ENCODE peak calls at places on chromosome 5, in eight cellular contexts. One of them, this sample, is unnamed.

GRCh38 chr5:17167171-17167891 is 50.1 kb upstream of the BASP1 start:
- DNase-seq in AG20443: no peak
- DNase-seq in NCI-H1436: no peak
- DNase-seq in stimulated activated CD8-positive, alpha-beta memory T cell treated with anti-CD3 and anti-CD28 coated beads, Interleukin-12 subunit alpha, Interleukin-12 subunit beta, amount 100 ng/mL, for 1 hour: no peak
- DNase-seq in stomach: no peak
- DNase-seq in brain microvascular endothelial cell: no peak
- DNase-seq in choroid plexus epithelial cell: peak
- DNase-seq in HTR-8/SVneo: no peak
- DNase-seq in this sample: no peak

GRCh38 chr5:18393546-18393945 is 759.3 kb downstream of the TAF11L14 start:
- DNase-seq in stomach: no peak
- DNase-seq in brain microvascular endothelial cell: no peak
- DNase-seq in choroid plexus epithelial cell: no peak
- DNase-seq in stimulated activated CD8-positive, alpha-beta memory T cell treated with anti-CD3 and anti-CD28 coated beads, Interleukin-12 subunit alpha, Interleukin-12 subunit beta, amount 100 ng/mL, for 1 hour: no peak
- DNase-seq in NCI-H1436: no peak
- DNase-seq in AG20443: no peak
- DNase-seq in HTR-8/SVneo: no peak
- DNase-seq in this sample: no peak

GRCh38 chr5:55636711-55637110 is 75.4 kb downstream of the SLC38A9 start:
- DNase-seq in NCI-H1436: no peak
- DNase-seq in choroid plexus epithelial cell: peak
- DNase-seq in HTR-8/SVneo: no peak
- DNase-seq in AG20443: peak
- DNase-seq in stimulated activated CD8-positive, alpha-beta memory T cell treated with anti-CD3 and anti-CD28 coated beads, Interleukin-12 subunit alpha, Interleukin-12 subunit beta, amount 100 ng/mL, for 1 hour: no peak
- DNase-seq in brain microvascular endothelial cell: no peak
- DNase-seq in stomach: no peak
- DNase-seq in this sample: peak

GRCh38 chr5:128154943-128155342 is 71.4 kb downstream of the SLC12A2 start:
- DNase-seq in stomach: no peak
- DNase-seq in AG20443: peak
- DNase-seq in stimulated activated CD8-positive, alpha-beta memory T cell treated with anti-CD3 and anti-CD28 coated beads, Interleukin-12 subunit alpha, Interleukin-12 subunit beta, amount 100 ng/mL, for 1 hour: no peak
- DNase-seq in NCI-H1436: no peak
- DNase-seq in choroid plexus epithelial cell: peak
- DNase-seq in brain microvascular endothelial cell: no peak
- DNase-seq in HTR-8/SVneo: no peak
- DNase-seq in this sample: peak

GRCh38 chr5:81827522-81827921 is 76.6 kb upstream of the SSBP2 start:
- DNase-seq in AG20443: no peak
- DNase-seq in stomach: no peak
- DNase-seq in HTR-8/SVneo: no peak
- DNase-seq in stimulated activated CD8-positive, alpha-beta memory T cell treated with anti-CD3 and anti-CD28 coated beads, Interleukin-12 subunit alpha, Interleukin-12 subunit beta, amount 100 ng/mL, for 1 hour: no peak
- DNase-seq in brain microvascular endothelial cell: no peak
- DNase-seq in choroid plexus epithelial cell: no peak
- DNase-seq in NCI-H1436: no peak
- DNase-seq in this sample: no peak

GRCh38 chr5:154516475-154516874 is 38.4 kb upstream of the HAND1 start:
- DNase-seq in HTR-8/SVneo: no peak
- DNase-seq in choroid plexus epithelial cell: no peak
- DNase-seq in AG20443: no peak
- DNase-seq in NCI-H1436: no peak
- DNase-seq in stimulated activated CD8-positive, alpha-beta memory T cell treated with anti-CD3 and anti-CD28 coated beads, Interleukin-12 subunit alpha, Interleukin-12 subunit beta, amount 100 ng/mL, for 1 hour: no peak
- DNase-seq in brain microvascular endothelial cell: no peak
- DNase-seq in stomach: no peak
- DNase-seq in this sample: no peak

GRCh38 chr5:133910596-133910995 is 57.8 kb downstream of the C5orf15 start:
- DNase-seq in stomach: no peak
- DNase-seq in brain microvascular endothelial cell: no peak
- DNase-seq in AG20443: no peak
- DNase-seq in NCI-H1436: no peak
- DNase-seq in choroid plexus epithelial cell: no peak
- DNase-seq in stimulated activated CD8-positive, alpha-beta memory T cell treated with anti-CD3 and anti-CD28 coated beads, Interleukin-12 subunit alpha, Interleukin-12 subunit beta, amount 100 ng/mL, for 1 hour: no peak
- DNase-seq in HTR-8/SVneo: no peak
- DNase-seq in this sample: no peak

GRCh38 chr5:14920121-14920520 is 48.5 kb upstream of the ANKH start:
- DNase-seq in brain microvascular endothelial cell: no peak
- DNase-seq in HTR-8/SVneo: no peak
- DNase-seq in choroid plexus epithelial cell: no peak
- DNase-seq in AG20443: no peak
- DNase-seq in NCI-H1436: no peak
- DNase-seq in stomach: no peak
- DNase-seq in stimulated activated CD8-positive, alpha-beta memory T cell treated with anti-CD3 and anti-CD28 coated beads, Interleukin-12 subunit alpha, Interleukin-12 subunit beta, amount 100 ng/mL, for 1 hour: no peak
- DNase-seq in this sample: no peak

GRCh38 chr5:68369436-68370125 is 154.0 kb downstream of the PIK3R1 start:
- DNase-seq in choroid plexus epithelial cell: no peak
- DNase-seq in stimulated activated CD8-positive, alpha-beta memory T cell treated with anti-CD3 and anti-CD28 coated beads, Interleukin-12 subunit alpha, Interleukin-12 subunit beta, amount 100 ng/mL, for 1 hour: no peak
- DNase-seq in HTR-8/SVneo: no peak
- DNase-seq in brain microvascular endothelial cell: no peak
- DNase-seq in stomach: no peak
- DNase-seq in NCI-H1436: no peak
- DNase-seq in AG20443: no peak
- DNase-seq in this sample: no peak

GRCh38 chr5:91311168-91311696 is 71.9 kb downstream of the ARRDC3 start:
- DNase-seq in choroid plexus epithelial cell: peak
- DNase-seq in stimulated activated CD8-positive, alpha-beta memory T cell treated with anti-CD3 and anti-CD28 coated beads, Interleukin-12 subunit alpha, Interleukin-12 subunit beta, amount 100 ng/mL, for 1 hour: no peak
- DNase-seq in NCI-H1436: no peak
- DNase-seq in brain microvascular endothelial cell: no peak
- DNase-seq in AG20443: no peak
- DNase-seq in HTR-8/SVneo: no peak
- DNase-seq in stomach: no peak
- DNase-seq in this sample: no peak

GRCh38 chr5:68187268-68188055 is 28.1 kb upstream of the PIK3R1 start:
- DNase-seq in brain microvascular endothelial cell: no peak
- DNase-seq in choroid plexus epithelial cell: peak
- DNase-seq in AG20443: no peak
- DNase-seq in stomach: no peak
- DNase-seq in HTR-8/SVneo: no peak
- DNase-seq in NCI-H1436: peak
- DNase-seq in stimulated activated CD8-positive, alpha-beta memory T cell treated with anti-CD3 and anti-CD28 coated beads, Interleukin-12 subunit alpha, Interleukin-12 subunit beta, amount 100 ng/mL, for 1 hour: no peak
- DNase-seq in this sample: no peak

GRCh38 chr5:113612060-113612496 is 98.6 kb downstream of the YTHDC2 start:
- DNase-seq in choroid plexus epithelial cell: peak
- DNase-seq in HTR-8/SVneo: peak
- DNase-seq in stomach: no peak
- DNase-seq in NCI-H1436: peak
- DNase-seq in stimulated activated CD8-positive, alpha-beta memory T cell treated with anti-CD3 and anti-CD28 coated beads, Interleukin-12 subunit alpha, Interleukin-12 subunit beta, amount 100 ng/mL, for 1 hour: no peak
- DNase-seq in brain microvascular endothelial cell: no peak
- DNase-seq in AG20443: peak
- DNase-seq in this sample: peak

GRCh38 chr5:87732875-87733768 is 320.4 kb upstream of the CCNH start:
- DNase-seq in brain microvascular endothelial cell: no peak
- DNase-seq in HTR-8/SVneo: no peak
- DNase-seq in stomach: no peak
- DNase-seq in NCI-H1436: no peak
- DNase-seq in stimulated activated CD8-positive, alpha-beta memory T cell treated with anti-CD3 and anti-CD28 coated beads, Interleukin-12 subunit alpha, Interleukin-12 subunit beta, amount 100 ng/mL, for 1 hour: no peak
- DNase-seq in AG20443: no peak
- DNase-seq in choroid plexus epithelial cell: no peak
- DNase-seq in this sample: no peak

GRCh38 chr5:124132843-124133242 is 613.6 kb downstream of the ZNF608 start:
- DNase-seq in stomach: no peak
- DNase-seq in stimulated activated CD8-positive, alpha-beta memory T cell treated with anti-CD3 and anti-CD28 coated beads, Interleukin-12 subunit alpha, Interleukin-12 subunit beta, amount 100 ng/mL, for 1 hour: no peak
- DNase-seq in brain microvascular endothelial cell: no peak
- DNase-seq in NCI-H1436: no peak
- DNase-seq in choroid plexus epithelial cell: no peak
- DNase-seq in HTR-8/SVneo: no peak
- DNase-seq in AG20443: no peak
- DNase-seq in this sample: no peak

GRCh38 chr5:176416123-176416924 is at the start of gene CLTB:
- DNase-seq in stimulated activated CD8-positive, alpha-beta memory T cell treated with anti-CD3 and anti-CD28 coated beads, Interleukin-12 subunit alpha, Interleukin-12 subunit beta, amount 100 ng/mL, for 1 hour: peak
- DNase-seq in brain microvascular endothelial cell: peak
- DNase-seq in AG20443: peak
- DNase-seq in choroid plexus epithelial cell: peak
- DNase-seq in NCI-H1436: peak
- DNase-seq in stomach: peak
- DNase-seq in HTR-8/SVneo: peak
- DNase-seq in this sample: peak

GRCh38 chr5:150642991-150643710 is 2.7 kb downstream of the SYNPO start:
- DNase-seq in stimulated activated CD8-positive, alpha-beta memory T cell treated with anti-CD3 and anti-CD28 coated beads, Interleukin-12 subunit alpha, Interleukin-12 subunit beta, amount 100 ng/mL, for 1 hour: no peak
- DNase-seq in stomach: no peak
- DNase-seq in AG20443: no peak
- DNase-seq in NCI-H1436: no peak
- DNase-seq in HTR-8/SVneo: no peak
- DNase-seq in choroid plexus epithelial cell: no peak
- DNase-seq in brain microvascular endothelial cell: peak
- DNase-seq in this sample: peak

GRCh38 chr5:102722930-102723329 is 32.2 kb upstream of the PAM start:
- DNase-seq in HTR-8/SVneo: peak
- DNase-seq in AG20443: peak
- DNase-seq in stomach: no peak
- DNase-seq in stimulated activated CD8-positive, alpha-beta memory T cell treated with anti-CD3 and anti-CD28 coated beads, Interleukin-12 subunit alpha, Interleukin-12 subunit beta, amount 100 ng/mL, for 1 hour: no peak
- DNase-seq in choroid plexus epithelial cell: peak
- DNase-seq in brain microvascular endothelial cell: peak
- DNase-seq in NCI-H1436: no peak
- DNase-seq in this sample: no peak

GRCh38 chr5:107539163-107539445 is 131.6 kb downstream of the EFNA5 start:
- DNase-seq in HTR-8/SVneo: no peak
- DNase-seq in AG20443: no peak
- DNase-seq in choroid plexus epithelial cell: no peak
- DNase-seq in stomach: no peak
- DNase-seq in NCI-H1436: no peak
- DNase-seq in brain microvascular endothelial cell: no peak
- DNase-seq in stimulated activated CD8-positive, alpha-beta memory T cell treated with anti-CD3 and anti-CD28 coated beads, Interleukin-12 subunit alpha, Interleukin-12 subunit beta, amount 100 ng/mL, for 1 hour: no peak
- DNase-seq in this sample: no peak

GRCh38 chr5:132417010-132417439 is 47.5 kb downstream of the SLC22A5 start:
- DNase-seq in AG20443: no peak
- DNase-seq in NCI-H1436: no peak
- DNase-seq in HTR-8/SVneo: no peak
- DNase-seq in choroid plexus epithelial cell: peak
- DNase-seq in stomach: no peak
- DNase-seq in stimulated activated CD8-positive, alpha-beta memory T cell treated with anti-CD3 and anti-CD28 coated beads, Interleukin-12 subunit alpha, Interleukin-12 subunit beta, amount 100 ng/mL, for 1 hour: no peak
- DNase-seq in brain microvascular endothelial cell: no peak
- DNase-seq in this sample: no peak

GRCh38 chr5:157271740-157272271 is 5.9 kb downstream of the CYFIP2 start:
- DNase-seq in stimulated activated CD8-positive, alpha-beta memory T cell treated with anti-CD3 and anti-CD28 coated beads, Interleukin-12 subunit alpha, Interleukin-12 subunit beta, amount 100 ng/mL, for 1 hour: peak
- DNase-seq in brain microvascular endothelial cell: no peak
- DNase-seq in AG20443: no peak
- DNase-seq in NCI-H1436: peak
- DNase-seq in choroid plexus epithelial cell: no peak
- DNase-seq in stomach: peak
- DNase-seq in HTR-8/SVneo: no peak
- DNase-seq in this sample: no peak

GRCh38 chr5:138726848-138727247 is 26.4 kb upstream of the CTNNA1 start:
- DNase-seq in stomach: no peak
- DNase-seq in AG20443: no peak
- DNase-seq in stimulated activated CD8-positive, alpha-beta memory T cell treated with anti-CD3 and anti-CD28 coated beads, Interleukin-12 subunit alpha, Interleukin-12 subunit beta, amount 100 ng/mL, for 1 hour: no peak
- DNase-seq in choroid plexus epithelial cell: no peak
- DNase-seq in HTR-8/SVneo: no peak
- DNase-seq in brain microvascular endothelial cell: no peak
- DNase-seq in NCI-H1436: no peak
- DNase-seq in this sample: no peak

GRCh38 chr5:78908173-78908901 is 76.8 kb downstream of the ARSB start:
- DNase-seq in HTR-8/SVneo: no peak
- DNase-seq in stimulated activated CD8-positive, alpha-beta memory T cell treated with anti-CD3 and anti-CD28 coated beads, Interleukin-12 subunit alpha, Interleukin-12 subunit beta, amount 100 ng/mL, for 1 hour: no peak
- DNase-seq in NCI-H1436: peak
- DNase-seq in AG20443: peak
- DNase-seq in choroid plexus epithelial cell: peak
- DNase-seq in stomach: peak
- DNase-seq in brain microvascular endothelial cell: peak
- DNase-seq in this sample: peak

GRCh38 chr5:34517249-34517648 is 138.9 kb upstream of the RAI14 start:
- DNase-seq in AG20443: no peak
- DNase-seq in choroid plexus epithelial cell: peak
- DNase-seq in HTR-8/SVneo: no peak
- DNase-seq in stimulated activated CD8-positive, alpha-beta memory T cell treated with anti-CD3 and anti-CD28 coated beads, Interleukin-12 subunit alpha, Interleukin-12 subunit beta, amount 100 ng/mL, for 1 hour: no peak
- DNase-seq in stomach: no peak
- DNase-seq in brain microvascular endothelial cell: peak
- DNase-seq in NCI-H1436: no peak
- DNase-seq in this sample: peak

GRCh38 chr5:101878190-101878589 is 417.9 kb downstream of the SLCO4C1 start:
- DNase-seq in HTR-8/SVneo: no peak
- DNase-seq in choroid plexus epithelial cell: no peak
- DNase-seq in brain microvascular endothelial cell: no peak
- DNase-seq in NCI-H1436: no peak
- DNase-seq in stimulated activated CD8-positive, alpha-beta memory T cell treated with anti-CD3 and anti-CD28 coated beads, Interleukin-12 subunit alpha, Interleukin-12 subunit beta, amount 100 ng/mL, for 1 hour: no peak
- DNase-seq in stomach: no peak
- DNase-seq in AG20443: no peak
- DNase-seq in this sample: no peak

GRCh38 chr5:159887050-159887449 is 29.2 kb upstream of the ADRA1B start:
- DNase-seq in NCI-H1436: peak
- DNase-seq in stomach: no peak
- DNase-seq in brain microvascular endothelial cell: no peak
- DNase-seq in choroid plexus epithelial cell: no peak
- DNase-seq in stimulated activated CD8-positive, alpha-beta memory T cell treated with anti-CD3 and anti-CD28 coated beads, Interleukin-12 subunit alpha, Interleukin-12 subunit beta, amount 100 ng/mL, for 1 hour: no peak
- DNase-seq in AG20443: no peak
- DNase-seq in HTR-8/SVneo: no peak
- DNase-seq in this sample: no peak

GRCh38 chr5:137091473-137091872 is 407.7 kb downstream of the SPOCK1 start:
- DNase-seq in brain microvascular endothelial cell: no peak
- DNase-seq in NCI-H1436: no peak
- DNase-seq in AG20443: no peak
- DNase-seq in choroid plexus epithelial cell: no peak
- DNase-seq in stimulated activated CD8-positive, alpha-beta memory T cell treated with anti-CD3 and anti-CD28 coated beads, Interleukin-12 subunit alpha, Interleukin-12 subunit beta, amount 100 ng/mL, for 1 hour: no peak
- DNase-seq in HTR-8/SVneo: peak
- DNase-seq in stomach: no peak
- DNase-seq in this sample: no peak

GRCh38 chr5:169499990-169500389 is 83.6 kb upstream of the SPDL1 start:
- DNase-seq in HTR-8/SVneo: no peak
- DNase-seq in brain microvascular endothelial cell: no peak
- DNase-seq in stimulated activated CD8-positive, alpha-beta memory T cell treated with anti-CD3 and anti-CD28 coated beads, Interleukin-12 subunit alpha, Interleukin-12 subunit beta, amount 100 ng/mL, for 1 hour: no peak
- DNase-seq in choroid plexus epithelial cell: no peak
- DNase-seq in NCI-H1436: no peak
- DNase-seq in AG20443: no peak
- DNase-seq in stomach: no peak
- DNase-seq in this sample: no peak

GRCh38 chr5:2908086-2908485 is 156.6 kb upstream of the IRX2 start:
- DNase-seq in brain microvascular endothelial cell: no peak
- DNase-seq in NCI-H1436: no peak
- DNase-seq in stomach: no peak
- DNase-seq in choroid plexus epithelial cell: no peak
- DNase-seq in AG20443: no peak
- DNase-seq in stimulated activated CD8-positive, alpha-beta memory T cell treated with anti-CD3 and anti-CD28 coated beads, Interleukin-12 subunit alpha, Interleukin-12 subunit beta, amount 100 ng/mL, for 1 hour: no peak
- DNase-seq in HTR-8/SVneo: no peak
- DNase-seq in this sample: no peak